ENCODE peak calls at places on chromosomes 13 and 19, in five cellular contexts. O is psoas muscle; V is lung; Q is stimulated activated CD4-positive, alpha-beta T cell treated with anti-CD3 and anti-CD28 coated beads, Interleukin-4, amount 100 ng/mL, for 24 hours; U is brain microvascular endothelial cell. E is an unnamed sample.

GRCh38 chr13:23427342-23428182 is 5.9 kb downstream of the SACS start:
- DNase-seq in Q (no peak), O (no peak), V (no peak), U (peak; percentile 73), E (peak; percentile 43)

GRCh38 chr19:23321953-23322549 is 71.9 kb upstream of the ZNF724 start:
- DNase-seq in U (no peak), V (no peak), Q (no peak), O (no peak), E (no peak)

GRCh38 chr19:9836021-9836420 is 903 bp downstream of the PIN1 start:
- DNase-seq in V (no peak), O (no peak), U (peak; percentile 40), Q (no peak), E (no peak)

GRCh38 chr13:30659980-30660379 is 42.3 kb downstream of the USPL1 start:
- DNase-seq in V (no peak), Q (no peak), U (no peak), O (no peak), E (no peak)

GRCh38 chr13:108349269-108349668 is 79.8 kb downstream of the TNFSF13B start:
- DNase-seq in O (no peak), V (no peak), U (no peak), Q (no peak), E (no peak)

GRCh38 chr19:50666346-50667176 is 17.3 kb downstream of the C19orf81 start:
- DNase-seq in U (no peak), Q (no peak), O (no peak), V (no peak), E (no peak)

GRCh38 chr19:33631628-33631995 is 9.9 kb downstream of the CHST8 start:
- DNase-seq in O (no peak), V (no peak), U (no peak), Q (no peak), E (peak; percentile 3)

GRCh38 chr19:49438261-49438660 is 3.1 kb downstream of the SLC17A7 start:
- DNase-seq in V (no peak), O (no peak), U (no peak), Q (no peak), E (no peak)

GRCh38 chr19:8363803-8364771 is at the start of gene ANGPTL4:
- DNase-seq in Q (peak; percentile 46), O (peak; percentile 89), V (peak; percentile 60), U (peak; percentile 74), E (peak; percentile 82)

GRCh38 chr13:69496951-69497350 is 610.7 kb upstream of the ATXN8OS start:
- DNase-seq in U (no peak), Q (no peak), V (no peak), O (no peak), E (no peak)

GRCh38 chr19:13153627-13154240 is 3.5 kb downstream of the IER2 start:
- DNase-seq in U (no peak), O (peak; percentile 50), Q (no peak), V (no peak), E (peak; percentile 44)